ENCODE peak calls at places on chromosomes 2 and 18, in eight cellular contexts. One of them, this sample, is unnamed. For H3K36me3 and H3K27me3, the result is how much of the 10 kb centered on the place peaks cover.

GRCh38 chr2:112728029-112728362 is 7.2 kb downstream of the NT5DC4 start:
- DNase-seq in cardiac muscle cell: no peak
- DNase-seq in uterus: no peak
- DNase-seq in heart right ventricle: no peak
- DNase-seq in lower lobe of right lung: no peak
- DNase-seq in tibial artery: no peak
- DNase-seq in tibial nerve: no peak
- DNase-seq in adrenal gland: no peak
- DNase-seq in this sample: no peak

GRCh38 chr2:219719521-219719920 is 92.1 kb downstream of the SLC4A3 start:
- DNase-seq in cardiac muscle cell: no peak
- DNase-seq in uterus: no peak
- DNase-seq in heart right ventricle: no peak
- DNase-seq in lower lobe of right lung: no peak
- DNase-seq in tibial artery: no peak
- DNase-seq in tibial nerve: no peak
- DNase-seq in adrenal gland: no peak
- DNase-seq in this sample: no peak

GRCh38 chr18:76429262-76430126 is 65.5 kb downstream of the ZNF516 start:
- DNase-seq in cardiac muscle cell: no peak
- DNase-seq in uterus: no peak
- DNase-seq in heart right ventricle: no peak
- DNase-seq in lower lobe of right lung: no peak
- DNase-seq in tibial artery: no peak
- DNase-seq in tibial nerve: no peak
- DNase-seq in adrenal gland: no peak
- DNase-seq in this sample: no peak

GRCh38 chr2:28172114-28172898 is 220.4 kb upstream of the FOSL2 start:
- DNase-seq in cardiac muscle cell: peak
- DNase-seq in uterus: no peak
- DNase-seq in heart right ventricle: no peak
- DNase-seq in lower lobe of right lung: no peak
- DNase-seq in tibial artery: no peak
- DNase-seq in tibial nerve: no peak
- DNase-seq in adrenal gland: no peak
- DNase-seq in this sample: no peak

GRCh38 chr18:75208055-75208835 is 694 bp downstream of the PTGR3 start:
- DNase-seq in cardiac muscle cell: peak
- DNase-seq in uterus: peak
- DNase-seq in heart right ventricle: peak
- DNase-seq in lower lobe of right lung: peak
- DNase-seq in tibial artery: peak
- DNase-seq in tibial nerve: peak
- DNase-seq in adrenal gland: peak
- DNase-seq in this sample: peak

GRCh38 chr2:122447237-122447636 is 691.8 kb downstream of the TSN start:
- DNase-seq in cardiac muscle cell: no peak
- DNase-seq in uterus: no peak
- DNase-seq in heart right ventricle: no peak
- DNase-seq in lower lobe of right lung: no peak
- DNase-seq in tibial artery: no peak
- DNase-seq in tibial nerve: no peak
- DNase-seq in adrenal gland: no peak
- DNase-seq in this sample: no peak

GRCh38 chr2:157168501-157168900 is 89.0 kb upstream of the GALNT5 start:
- DNase-seq in cardiac muscle cell: no peak
- DNase-seq in uterus: no peak
- DNase-seq in heart right ventricle: no peak
- DNase-seq in lower lobe of right lung: no peak
- DNase-seq in tibial artery: no peak
- DNase-seq in tibial nerve: no peak
- DNase-seq in adrenal gland: no peak
- DNase-seq in this sample: no peak

GRCh38 chr2:63853527-63854310 is 12.0 kb downstream of the UGP2 start:
- DNase-seq in cardiac muscle cell: peak
- DNase-seq in uterus: no peak
- DNase-seq in heart right ventricle: no peak
- DNase-seq in lower lobe of right lung: no peak
- DNase-seq in tibial artery: no peak
- DNase-seq in tibial nerve: no peak
- DNase-seq in adrenal gland: no peak
- DNase-seq in this sample: no peak

GRCh38 chr2:150169230-150169629 is 318.2 kb downstream of the RND3 start:
- DNase-seq in cardiac muscle cell: peak
- DNase-seq in uterus: no peak
- DNase-seq in heart right ventricle: peak
- DNase-seq in lower lobe of right lung: no peak
- DNase-seq in tibial artery: peak
- DNase-seq in tibial nerve: no peak
- DNase-seq in adrenal gland: no peak
- DNase-seq in this sample: no peak

GRCh38 chr2:172253190-172254052 is 150.7 kb upstream of the DLX2 start:
- DNase-seq in cardiac muscle cell: peak
- DNase-seq in uterus: peak
- DNase-seq in heart right ventricle: peak
- DNase-seq in lower lobe of right lung: no peak
- DNase-seq in tibial artery: peak
- DNase-seq in tibial nerve: no peak
- DNase-seq in adrenal gland: peak
- DNase-seq in this sample: peak

GRCh38 chr2:233148354-233148753 is 88.2 kb downstream of the INPP5D start:
- DNase-seq in cardiac muscle cell: no peak
- DNase-seq in uterus: no peak
- DNase-seq in heart right ventricle: no peak
- DNase-seq in lower lobe of right lung: no peak
- DNase-seq in tibial artery: peak
- DNase-seq in tibial nerve: no peak
- DNase-seq in adrenal gland: no peak
- DNase-seq in this sample: no peak

GRCh38 chr2:229931241-229931640 is 8.9 kb downstream of the FBXO36 start:
- DNase-seq in cardiac muscle cell: no peak
- DNase-seq in uterus: no peak
- DNase-seq in heart right ventricle: no peak
- DNase-seq in lower lobe of right lung: no peak
- DNase-seq in tibial artery: no peak
- DNase-seq in tibial nerve: no peak
- DNase-seq in adrenal gland: no peak
- DNase-seq in this sample: no peak

DNA sequence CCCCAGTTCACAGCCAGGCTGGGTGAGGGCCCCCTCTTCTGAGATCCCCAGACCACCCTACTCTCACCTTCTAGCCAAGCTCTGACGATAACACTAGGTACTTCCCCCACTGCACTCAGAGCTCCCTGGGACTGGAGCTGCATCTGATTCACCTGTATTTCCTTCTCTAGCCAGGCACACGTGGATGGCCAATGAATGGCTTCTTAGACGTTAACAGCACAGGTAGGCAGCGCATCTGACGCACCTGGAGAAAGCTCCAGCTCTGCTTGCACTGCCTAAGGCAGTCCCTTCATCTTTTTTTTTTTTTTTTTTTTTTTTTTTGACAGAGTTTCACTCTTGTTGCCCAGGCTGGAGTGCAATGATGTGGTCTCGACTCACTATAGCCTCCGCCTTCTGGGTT is 48.1 kb downstream of the GALNT14 start:
- DNase-seq in cardiac muscle cell: no peak
- DNase-seq in uterus: no peak
- DNase-seq in heart right ventricle: no peak
- DNase-seq in lower lobe of right lung: no peak
- DNase-seq in tibial artery: no peak
- DNase-seq in tibial nerve: no peak
- DNase-seq in adrenal gland: no peak
- DNase-seq in this sample: no peak
- H3K36me3 ChIP-seq in cardiac muscle cell: under half
- H3K36me3 ChIP-seq in uterus: under half
- H3K36me3 ChIP-seq in heart right ventricle: under half
- H3K36me3 ChIP-seq in lower lobe of right lung: under half
- H3K36me3 ChIP-seq in tibial artery: under half
- H3K36me3 ChIP-seq in tibial nerve: under half
- H3K36me3 ChIP-seq in adrenal gland: under half
- H3K36me3 ChIP-seq in this sample: under half

GRCh38 chr18:52409732-52410131 is 69.7 kb downstream of the DCC start:
- DNase-seq in cardiac muscle cell: no peak
- DNase-seq in uterus: no peak
- DNase-seq in heart right ventricle: no peak
- DNase-seq in lower lobe of right lung: no peak
- DNase-seq in tibial artery: no peak
- DNase-seq in tibial nerve: no peak
- DNase-seq in adrenal gland: no peak
- DNase-seq in this sample: no peak
- TF ChIP-seq CTCF in cardiac muscle cell: no peak
- TF ChIP-seq CTCF in uterus: no peak
- TF ChIP-seq CTCF in heart right ventricle: no peak
- TF ChIP-seq CTCF in lower lobe of right lung: no peak
- TF ChIP-seq CTCF in tibial artery: no peak
- TF ChIP-seq CTCF in tibial nerve: no peak
- TF ChIP-seq CTCF in adrenal gland: no peak
- TF ChIP-seq CTCF in this sample: no peak

GRCh38 chr2:110933420-110933819 is 187.3 kb upstream of the BCL2L11 start:
- DNase-seq in cardiac muscle cell: no peak
- DNase-seq in uterus: no peak
- DNase-seq in heart right ventricle: no peak
- DNase-seq in lower lobe of right lung: no peak
- DNase-seq in tibial artery: no peak
- DNase-seq in tibial nerve: no peak
- DNase-seq in adrenal gland: no peak
- DNase-seq in this sample: no peak
- H3K27me3 ChIP-seq in cardiac muscle cell: under half
- H3K27me3 ChIP-seq in uterus: under half
- H3K27me3 ChIP-seq in heart right ventricle: under half
- H3K27me3 ChIP-seq in lower lobe of right lung: under half
- H3K27me3 ChIP-seq in tibial artery: under half
- H3K27me3 ChIP-seq in tibial nerve: under half
- H3K27me3 ChIP-seq in adrenal gland: under half
- H3K27me3 ChIP-seq in this sample: under half

GRCh38 chr2:101354420-101354819 is 32.9 kb downstream of the CREG2 start:
- DNase-seq in cardiac muscle cell: no peak
- DNase-seq in uterus: no peak
- DNase-seq in heart right ventricle: no peak
- DNase-seq in lower lobe of right lung: no peak
- DNase-seq in tibial artery: no peak
- DNase-seq in tibial nerve: no peak
- DNase-seq in adrenal gland: no peak
- DNase-seq in this sample: no peak
- H3K36me3 ChIP-seq in cardiac muscle cell: under half
- H3K36me3 ChIP-seq in uterus: under half
- H3K36me3 ChIP-seq in heart right ventricle: under half
- H3K36me3 ChIP-seq in lower lobe of right lung: under half
- H3K36me3 ChIP-seq in tibial artery: under half
- H3K36me3 ChIP-seq in tibial nerve: under half
- H3K36me3 ChIP-seq in adrenal gland: under half
- H3K36me3 ChIP-seq in this sample: under half

GRCh38 chr2:124995185-124995912 is 970.3 kb downstream of the CNTNAP5 start:
- DNase-seq in cardiac muscle cell: no peak
- DNase-seq in uterus: no peak
- DNase-seq in heart right ventricle: no peak
- DNase-seq in lower lobe of right lung: no peak
- DNase-seq in tibial artery: no peak
- DNase-seq in tibial nerve: no peak
- DNase-seq in adrenal gland: no peak
- DNase-seq in this sample: no peak
- TF ChIP-seq CTCF in cardiac muscle cell: no peak
- TF ChIP-seq CTCF in uterus: no peak
- TF ChIP-seq CTCF in heart right ventricle: no peak
- TF ChIP-seq CTCF in lower lobe of right lung: no peak
- TF ChIP-seq CTCF in tibial artery: no peak
- TF ChIP-seq CTCF in tibial nerve: no peak
- TF ChIP-seq CTCF in adrenal gland: no peak
- TF ChIP-seq CTCF in this sample: no peak

GRCh38 chr18:46424898-46425297 is 232.1 kb downstream of the LOXHD1 start:
- DNase-seq in cardiac muscle cell: no peak
- DNase-seq in uterus: no peak
- DNase-seq in heart right ventricle: no peak
- DNase-seq in lower lobe of right lung: no peak
- DNase-seq in tibial artery: no peak
- DNase-seq in tibial nerve: no peak
- DNase-seq in adrenal gland: no peak
- DNase-seq in this sample: peak
- H3K27me3 ChIP-seq in cardiac muscle cell: under half
- H3K27me3 ChIP-seq in uterus: under half
- H3K27me3 ChIP-seq in heart right ventricle: under half
- H3K27me3 ChIP-seq in lower lobe of right lung: under half
- H3K27me3 ChIP-seq in tibial artery: under half
- H3K27me3 ChIP-seq in tibial nerve: under half
- H3K27me3 ChIP-seq in adrenal gland: under half
- H3K27me3 ChIP-seq in this sample: under half

DNA sequence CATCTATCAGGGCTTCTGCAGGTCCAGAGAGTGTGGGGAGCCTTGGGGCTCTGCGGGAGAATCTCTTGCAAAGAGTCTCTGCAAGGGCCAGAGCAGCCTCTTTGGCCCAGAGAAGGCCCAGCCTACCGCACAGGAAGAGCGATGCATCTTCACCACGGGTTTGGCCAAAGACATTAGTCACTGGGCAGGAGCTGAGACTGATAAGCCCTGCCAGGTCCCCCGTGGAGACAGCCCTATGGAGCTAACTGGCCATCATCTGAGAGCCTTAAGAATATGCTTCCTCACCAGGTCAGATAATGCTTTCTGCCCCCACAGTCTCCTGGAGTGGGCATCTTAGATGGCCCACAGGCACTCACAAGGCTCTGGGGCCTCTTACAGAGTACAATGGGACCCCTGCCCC is 32.0 kb upstream of the MAPRE3 start:
- DNase-seq in cardiac muscle cell: no peak
- DNase-seq in uterus: no peak
- DNase-seq in heart right ventricle: no peak
- DNase-seq in lower lobe of right lung: no peak
- DNase-seq in tibial artery: no peak
- DNase-seq in tibial nerve: no peak
- DNase-seq in adrenal gland: no peak
- DNase-seq in this sample: no peak
- H3K36me3 ChIP-seq in cardiac muscle cell: under half
- H3K36me3 ChIP-seq in uterus: under half
- H3K36me3 ChIP-seq in heart right ventricle: under half
- H3K36me3 ChIP-seq in lower lobe of right lung: under half
- H3K36me3 ChIP-seq in tibial artery: under half
- H3K36me3 ChIP-seq in tibial nerve: under half
- H3K36me3 ChIP-seq in adrenal gland: under half
- H3K36me3 ChIP-seq in this sample: under half